ENCODE peak calls at places on chromosomes 1 and 21, in ten cellular contexts. M is transverse colon, N is heart right ventricle, J is cardiac muscle cell, C is neural crest cell, T is coronary artery, A is MCF 10A, X is prostate gland, R is GM20000, K is HCT116. B is an unnamed sample.

GRCh38 chr1:226083303-226084101 is 21.0 kb downstream of the H3-3A start:
- DNase-seq in M (peak; percentile 95), N (peak; percentile 90), J (peak; percentile 88), C (peak; percentile 95), T (peak; percentile 91), A (peak; percentile 97), X (peak; percentile 91), R (peak; percentile 96), K (peak; percentile 48), B (peak; percentile 98)

GRCh38 chr1:79808816-79809475 is 802.4 kb upstream of the ADGRL4 start:
- DNase-seq in M (no peak), N (no peak), J (no peak), C (no peak), T (no peak), A (no peak), X (no peak), R (no peak), K (no peak), B (no peak)

GRCh38 chr1:62198069-62198780 is 3.6 kb downstream of the L1TD1 start:
- DNase-seq in M (no peak), N (no peak), J (no peak), C (no peak), T (no peak), A (no peak), X (no peak), R (no peak), K (no peak), B (no peak)

GRCh38 chr1:95132762-95133161 is 15.6 kb downstream of the TLCD4 start:
- DNase-seq in M (no peak), N (no peak), J (no peak), C (no peak), T (no peak), A (no peak), X (no peak), R (no peak), K (no peak), B (no peak)

GRCh38 chr21:16573581-16573980 is 843.8 kb downstream of the USP25 start:
- DNase-seq in M (no peak), N (no peak), J (peak; percentile 73), C (no peak), T (no peak), A (no peak), X (no peak), R (no peak), K (no peak), B (no peak)

GRCh38 chr1:117932576-117932975 is 3.0 kb downstream of the WDR3 start:
- DNase-seq in M (no peak), N (no peak), J (no peak), C (no peak), T (no peak), A (no peak), X (no peak), R (no peak), K (no peak), B (no peak)

GRCh38 chr1:226979115-226979516 is 39.0 kb downstream of the COQ8A start:
- DNase-seq in M (no peak), N (no peak), J (no peak), C (no peak), T (peak; percentile 64), A (no peak), X (no peak), R (no peak), K (no peak), B (no peak)

GRCh38 chr1:92274939-92275338 is 23.8 kb downstream of the GLMN start:
- DNase-seq in M (no peak), N (no peak), J (no peak), C (no peak), T (no peak), A (no peak), X (no peak), R (no peak), K (no peak), B (no peak)

GRCh38 chr1:117616356-117616755 is 10.5 kb downstream of the TENT5C start:
- DNase-seq in M (peak; percentile 52), N (no peak), J (no peak), C (no peak), T (peak; percentile 63), A (no peak), X (no peak), R (no peak), K (no peak), B (no peak)

GRCh38 chr1:164611754-164612642 is 53.0 kb downstream of the PBX1 start:
- DNase-seq in M (peak; percentile 75), N (peak; percentile 33), J (peak; percentile 81), C (peak; percentile 16), T (no peak), A (peak; percentile 99), X (peak; percentile 86), R (no peak), K (peak; percentile 71), B (peak; percentile 67)

GRCh38 chr1:226046240-226046639 is 16.3 kb upstream of the H3-3A start:
- DNase-seq in M (peak; percentile 52), N (no peak), J (peak; percentile 62), C (no peak), T (no peak), A (peak; percentile 64), X (no peak), R (no peak), K (no peak), B (no peak)

GRCh38 chr1:25821112-25821476 is 1.3 kb downstream of the MTFR1L start:
- DNase-seq in M (no peak), N (no peak), J (no peak), C (no peak), T (no peak), A (no peak), X (no peak), R (no peak), K (no peak), B (no peak)

GRCh38 chr1:53687886-53688285 is 51.1 kb downstream of the GLIS1 start:
- DNase-seq in M (no peak), N (no peak), J (no peak), C (no peak), T (no peak), A (no peak), X (no peak), R (no peak), K (no peak), B (no peak)

GRCh38 chr1:53689736-53690401 is 49.1 kb downstream of the GLIS1 start:
- DNase-seq in M (no peak), N (no peak), J (no peak), C (no peak), T (no peak), A (no peak), X (no peak), R (no peak), K (no peak), B (no peak)

GRCh38 chr1:53687426-53687825 is 51.5 kb downstream of the GLIS1 start:
- DNase-seq in M (no peak), N (no peak), J (no peak), C (no peak), T (no peak), A (no peak), X (no peak), R (no peak), K (no peak), B (no peak)

GRCh38 chr1:53689223-53689622 is 49.7 kb downstream of the GLIS1 start:
- DNase-seq in M (no peak), N (no peak), J (no peak), C (no peak), T (no peak), A (no peak), X (no peak), R (no peak), K (no peak), B (no peak)

GRCh38 chr1:53688703-53689102 is 50.3 kb downstream of the GLIS1 start:
- DNase-seq in M (no peak), N (no peak), J (no peak), C (no peak), T (no peak), A (peak; percentile 17), X (no peak), R (no peak), K (no peak), B (no peak)
- TF ChIP-seq CTCF in M (no peak), N (no peak), J (no peak), C (no peak), T (no peak), A (no peak), X (no peak), R (no peak), K (peak; percentile 47), B (no peak)

GRCh38 chr1:9294440-9294773 is 1.7 kb downstream of the SPSB1 start:
- DNase-seq in M (no peak), N (peak; percentile 26), J (peak; percentile 60), C (no peak), T (no peak), A (peak; percentile 65), X (no peak), R (no peak), K (no peak), B (no peak)
- TF ChIP-seq CTCF in M (no peak), N (no peak), J (no peak), C (no peak), T (no peak), A (no peak), X (no peak), R (no peak), K (no peak), B (no peak)

DNA sequence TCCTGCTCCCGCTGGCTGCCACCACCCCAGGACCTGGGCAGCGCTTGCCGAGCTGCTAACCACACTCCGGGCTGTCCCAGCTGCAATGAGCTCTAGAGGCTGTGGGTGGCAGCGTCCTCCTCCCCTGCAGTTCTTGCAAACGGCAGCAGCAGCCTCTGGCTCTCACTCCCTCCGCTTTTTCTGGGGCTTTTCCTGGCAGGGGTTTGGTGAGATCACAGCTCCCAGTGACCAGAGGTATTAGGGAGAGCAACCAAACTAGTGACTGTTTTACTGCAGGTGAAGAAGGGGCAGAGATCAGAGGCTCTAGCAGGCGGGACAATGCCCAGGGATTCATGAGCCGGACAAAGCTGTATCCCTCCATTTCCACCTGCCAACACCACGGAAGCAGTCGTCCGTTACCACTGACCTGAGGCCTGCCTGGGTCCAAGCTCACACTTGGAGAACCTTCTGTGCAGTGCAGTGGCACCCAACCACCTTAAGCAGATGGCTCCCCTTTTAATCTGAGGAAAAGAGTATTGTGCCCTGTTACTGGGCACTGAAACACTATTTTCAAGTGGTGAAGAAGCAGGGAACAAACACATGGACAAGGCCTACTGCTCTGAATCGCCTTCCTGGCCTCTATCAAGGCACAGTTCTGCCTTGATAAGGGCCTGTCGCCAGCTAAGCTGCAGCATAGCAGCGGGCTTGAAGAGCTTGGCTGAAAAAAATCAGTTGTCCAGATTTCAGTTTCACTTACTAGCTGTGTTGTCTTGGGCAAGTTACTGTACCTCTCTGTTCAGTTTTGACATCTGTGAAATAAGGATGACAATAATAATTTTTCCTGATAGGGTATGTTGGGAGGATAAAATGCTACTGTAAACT is at the start of gene F5:
- DNase-seq in M (peak; percentile 74), N (peak; percentile 64), J (peak; percentile 75), C (peak; percentile 45), T (no peak), A (peak; percentile 79), X (peak; percentile 55), R (peak; percentile 63), K (peak; percentile 58), B (peak; percentile 71)
- TF ChIP-seq CTCF in M (peak; percentile 44), N (peak; percentile 49), J (peak; percentile 67), C (peak; percentile 62), T (no peak), A (peak; percentile 35), X (peak; percentile 61), R (peak; percentile 50), K (peak; percentile 42), B (peak; percentile 32)

DNA sequence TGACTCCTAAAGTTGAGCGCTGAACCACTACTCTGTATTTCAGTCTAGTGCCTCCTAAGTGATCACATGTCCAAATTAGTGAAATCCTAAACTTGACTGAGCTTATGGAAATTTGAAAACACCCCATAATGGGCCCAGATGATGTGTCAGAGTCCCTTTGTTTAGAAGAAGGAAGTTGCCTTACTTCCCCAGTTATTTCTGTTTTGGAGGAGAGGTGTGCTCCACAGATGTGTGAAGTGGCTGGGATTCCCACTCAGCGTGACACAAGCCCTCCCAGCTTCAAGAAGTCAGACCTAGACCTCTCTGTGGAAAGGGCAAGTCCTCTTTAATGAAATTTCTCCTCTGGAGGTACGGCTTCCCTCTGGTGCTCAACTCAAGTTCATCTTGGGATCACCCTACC is 188.8 kb downstream of the TTLL7 start:
- DNase-seq in M (no peak), N (no peak), J (no peak), C (no peak), T (no peak), A (no peak), X (no peak), R (no peak), K (no peak), B (no peak)
- TF ChIP-seq CTCF in M (no peak), N (no peak), J (no peak), C (no peak), T (no peak), A (no peak), X (no peak), R (no peak), K (no peak), B (no peak)

B was measured in nephron progenitor cell.